ENCODE peak calls at places on chromosomes 11 and 22, in six cellular contexts. One of them, this sample, is unnamed.

GRCh38 chr11:65165847-65166317 is 4.2 kb upstream of the SPDYC start:
- DNase-seq in Right ventricle myocardium superior: no peak
- DNase-seq in NCI-H446 treated with DMSO at 0.1 percent for 48 hours: no peak
- DNase-seq in GM04504: no peak
- DNase-seq in endothelial cell: no peak
- DNase-seq in renal cortical epithelial cell: no peak
- DNase-seq in this sample: no peak

GRCh38 chr22:19891350-19892248 is 36.9 kb upstream of the GNB1L start:
- DNase-seq in Right ventricle myocardium superior: no peak
- DNase-seq in NCI-H446 treated with DMSO at 0.1 percent for 48 hours: no peak
- DNase-seq in GM04504: peak
- DNase-seq in endothelial cell: peak
- DNase-seq in renal cortical epithelial cell: peak
- DNase-seq in this sample: peak

GRCh38 chr11:60995798-60996197 is 24.3 kb downstream of the CD6 start:
- DNase-seq in Right ventricle myocardium superior: no peak
- DNase-seq in NCI-H446 treated with DMSO at 0.1 percent for 48 hours: no peak
- DNase-seq in GM04504: no peak
- DNase-seq in endothelial cell: no peak
- DNase-seq in renal cortical epithelial cell: no peak
- DNase-seq in this sample: no peak

GRCh38 chr11:121671276-121672168 is 218.8 kb upstream of the SORL1-AS1 start:
- DNase-seq in Right ventricle myocardium superior: no peak
- DNase-seq in NCI-H446 treated with DMSO at 0.1 percent for 48 hours: peak
- DNase-seq in GM04504: no peak
- DNase-seq in endothelial cell: no peak
- DNase-seq in renal cortical epithelial cell: peak
- DNase-seq in this sample: no peak

GRCh38 chr11:70233511-70233919 is 30.4 kb downstream of the FADD start:
- DNase-seq in Right ventricle myocardium superior: no peak
- DNase-seq in NCI-H446 treated with DMSO at 0.1 percent for 48 hours: no peak
- DNase-seq in GM04504: peak
- DNase-seq in endothelial cell: no peak
- DNase-seq in renal cortical epithelial cell: peak
- DNase-seq in this sample: no peak

GRCh38 chr22:50252081-50253045 is 1.3 kb upstream of the HDAC10 start:
- DNase-seq in Right ventricle myocardium superior: peak
- DNase-seq in NCI-H446 treated with DMSO at 0.1 percent for 48 hours: no peak
- DNase-seq in GM04504: no peak
- DNase-seq in endothelial cell: peak
- DNase-seq in renal cortical epithelial cell: peak
- DNase-seq in this sample: peak

GRCh38 chr11:73198677-73199076 is 19.4 kb upstream of the P2RY2 start:
- DNase-seq in Right ventricle myocardium superior: no peak
- DNase-seq in NCI-H446 treated with DMSO at 0.1 percent for 48 hours: no peak
- DNase-seq in GM04504: no peak
- DNase-seq in endothelial cell: no peak
- DNase-seq in renal cortical epithelial cell: peak
- DNase-seq in this sample: no peak

GRCh38 chr11:7898666-7899283 is 32.3 kb downstream of the OR10A6 start:
- DNase-seq in Right ventricle myocardium superior: no peak
- DNase-seq in NCI-H446 treated with DMSO at 0.1 percent for 48 hours: no peak
- DNase-seq in GM04504: no peak
- DNase-seq in endothelial cell: no peak
- DNase-seq in renal cortical epithelial cell: no peak
- DNase-seq in this sample: no peak

GRCh38 chr11:93861808-93862207 is 11.4 kb upstream of the VSTM5 start:
- DNase-seq in Right ventricle myocardium superior: peak
- DNase-seq in NCI-H446 treated with DMSO at 0.1 percent for 48 hours: no peak
- DNase-seq in GM04504: no peak
- DNase-seq in endothelial cell: no peak
- DNase-seq in renal cortical epithelial cell: no peak
- DNase-seq in this sample: peak

GRCh38 chr11:77124041-77124440 is 4.0 kb upstream of the MYO7A start:
- DNase-seq in Right ventricle myocardium superior: no peak
- DNase-seq in NCI-H446 treated with DMSO at 0.1 percent for 48 hours: no peak
- DNase-seq in GM04504: no peak
- DNase-seq in endothelial cell: no peak
- DNase-seq in renal cortical epithelial cell: no peak
- DNase-seq in this sample: peak

GRCh38 chr11:83682645-83682973 is 396.4 kb upstream of the CCDC90B start:
- DNase-seq in Right ventricle myocardium superior: no peak
- DNase-seq in NCI-H446 treated with DMSO at 0.1 percent for 48 hours: no peak
- DNase-seq in GM04504: no peak
- DNase-seq in endothelial cell: no peak
- DNase-seq in renal cortical epithelial cell: no peak
- DNase-seq in this sample: no peak

GRCh38 chr22:46349238-46349637 is 13.7 kb downstream of the TRMU start:
- DNase-seq in Right ventricle myocardium superior: no peak
- DNase-seq in NCI-H446 treated with DMSO at 0.1 percent for 48 hours: no peak
- DNase-seq in GM04504: no peak
- DNase-seq in endothelial cell: no peak
- DNase-seq in renal cortical epithelial cell: no peak
- DNase-seq in this sample: no peak

GRCh38 chr11:106959800-106960199 is 58.5 kb downstream of the GUCY1A2 start:
- DNase-seq in Right ventricle myocardium superior: no peak
- DNase-seq in NCI-H446 treated with DMSO at 0.1 percent for 48 hours: no peak
- DNase-seq in GM04504: peak
- DNase-seq in endothelial cell: no peak
- DNase-seq in renal cortical epithelial cell: peak
- DNase-seq in this sample: no peak

GRCh38 chr22:49598338-49598737 is 229.3 kb downstream of the BRD1 start:
- DNase-seq in Right ventricle myocardium superior: no peak
- DNase-seq in NCI-H446 treated with DMSO at 0.1 percent for 48 hours: no peak
- DNase-seq in GM04504: no peak
- DNase-seq in endothelial cell: no peak
- DNase-seq in renal cortical epithelial cell: no peak
- DNase-seq in this sample: peak

GRCh38 chr22:23984430-23984829 is 4.5 kb downstream of the GSTT2 start:
- DNase-seq in Right ventricle myocardium superior: no peak
- DNase-seq in NCI-H446 treated with DMSO at 0.1 percent for 48 hours: peak
- DNase-seq in GM04504: no peak
- DNase-seq in endothelial cell: no peak
- DNase-seq in renal cortical epithelial cell: no peak
- DNase-seq in this sample: no peak

GRCh38 chr11:1920909-1921575 is 1.5 kb downstream of the TNNT3 start:
- DNase-seq in Right ventricle myocardium superior: no peak
- DNase-seq in NCI-H446 treated with DMSO at 0.1 percent for 48 hours: no peak
- DNase-seq in GM04504: no peak
- DNase-seq in endothelial cell: no peak
- DNase-seq in renal cortical epithelial cell: no peak
- DNase-seq in this sample: peak

GRCh38 chr11:112172362-112172994 is 2.8 kb upstream of the BCO2 start:
- DNase-seq in Right ventricle myocardium superior: no peak
- DNase-seq in NCI-H446 treated with DMSO at 0.1 percent for 48 hours: no peak
- DNase-seq in GM04504: no peak
- DNase-seq in endothelial cell: no peak
- DNase-seq in renal cortical epithelial cell: peak
- DNase-seq in this sample: no peak

This sample was measured in left ventricle myocardium superior.